ENCODE peak calls at places on chromosome 4, in eight cellular contexts. G, U, J, O, F, A, S and V are unnamed samples.

GRCh38 chr4:7275067-7275466 is 82.7 kb downstream of the SORCS2 start:
- DNase-seq in J (no peak), G (no peak), S (no peak), O (no peak), F (no peak), U (no peak), A (no peak), V (no peak)

GRCh38 chr4:48311896-48312295 is 29.4 kb upstream of the SLAIN2 start:
- DNase-seq in A (peak), J (no peak), F (no peak), G (no peak), U (no peak), O (no peak), S (no peak), V (no peak)

GRCh38 chr4:38560763-38561558 is 103.0 kb upstream of the KLF3 start:
- DNase-seq in G (no peak), O (no peak), F (no peak), U (peak), J (no peak), S (no peak), A (no peak), V (no peak)

GRCh38 chr4:189506080-189506479 is 434.6 kb upstream of the FRG1 start:
- DNase-seq in A (no peak), S (no peak), J (no peak), U (no peak), F (no peak), G (no peak), O (no peak), V (no peak)

GRCh38 chr4:101230806-101231426 is 116.4 kb downstream of the PPP3CA start:
- DNase-seq in A (peak), S (no peak), U (no peak), O (no peak), F (no peak), J (no peak), G (no peak), V (no peak)

GRCh38 chr4:103091601-103092223 is 7.9 kb downstream of the BDH2 start:
- DNase-seq in O (peak), F (no peak), A (peak), J (peak), S (no peak), U (peak), G (peak), V (peak)

GRCh38 chr4:55032788-55033187 is 92.6 kb downstream of the KDR start:
- DNase-seq in A (no peak), F (no peak), O (no peak), G (no peak), J (no peak), S (no peak), U (no peak), V (no peak)

GRCh38 chr4:139416073-139416673 is 37.7 kb upstream of the RAB33B start:
- DNase-seq in S (no peak), F (no peak), U (peak), J (no peak), O (no peak), A (peak), G (peak), V (peak)

GRCh38 chr4:110088670-110089069 is 109.7 kb downstream of the ELOVL6 start:
- DNase-seq in F (no peak), O (no peak), A (peak), U (peak), J (no peak), G (no peak), S (no peak), V (no peak)

GRCh38 chr4:22754091-22754490 is 61.4 kb downstream of the GBA3 start:
- DNase-seq in O (no peak), J (no peak), U (no peak), G (no peak), S (no peak), F (no peak), A (no peak), V (no peak)